ENCODE peak calls at places on chromosomes 7 and 10, in nine cellular contexts. One of them, this sample, is unnamed.

GRCh38 chr7:23863209-23863798 is 153.3 kb downstream of the STK31 start:
- DNase-seq in GM12892: no peak
- DNase-seq in upper lobe of left lung: no peak
- DNase-seq in GM12891: no peak
- DNase-seq in Panc1: peak
- DNase-seq in endothelial cell of umbilical vein: peak
- DNase-seq in suprapubic skin: no peak
- DNase-seq in GM23338: peak
- DNase-seq in HepG2: peak
- DNase-seq in this sample: no peak

GRCh38 chr7:40709077-40709964 is 574.5 kb downstream of the SUGCT start:
- DNase-seq in GM12892: no peak
- DNase-seq in upper lobe of left lung: no peak
- DNase-seq in GM12891: no peak
- DNase-seq in Panc1: no peak
- DNase-seq in endothelial cell of umbilical vein: no peak
- DNase-seq in suprapubic skin: no peak
- DNase-seq in GM23338: no peak
- DNase-seq in HepG2: no peak
- DNase-seq in this sample: no peak

GRCh38 chr10:124286621-124287020 is 132.1 kb downstream of the OAT start:
- DNase-seq in GM12892: no peak
- DNase-seq in upper lobe of left lung: no peak
- DNase-seq in GM12891: no peak
- DNase-seq in Panc1: no peak
- DNase-seq in endothelial cell of umbilical vein: no peak
- DNase-seq in suprapubic skin: peak
- DNase-seq in GM23338: no peak
- DNase-seq in HepG2: no peak
- DNase-seq in this sample: no peak

GRCh38 chr7:34042406-34042805 is 137.1 kb downstream of the BMPER start:
- DNase-seq in GM12892: no peak
- DNase-seq in upper lobe of left lung: no peak
- DNase-seq in GM12891: no peak
- DNase-seq in Panc1: no peak
- DNase-seq in endothelial cell of umbilical vein: no peak
- DNase-seq in suprapubic skin: no peak
- DNase-seq in GM23338: no peak
- DNase-seq in HepG2: no peak
- DNase-seq in this sample: no peak

GRCh38 chr7:108376206-108376605 is 80.0 kb downstream of the NRCAM start:
- DNase-seq in GM12892: no peak
- DNase-seq in upper lobe of left lung: no peak
- DNase-seq in GM12891: no peak
- DNase-seq in Panc1: no peak
- DNase-seq in endothelial cell of umbilical vein: no peak
- DNase-seq in suprapubic skin: no peak
- DNase-seq in GM23338: peak
- DNase-seq in HepG2: no peak
- DNase-seq in this sample: no peak

GRCh38 chr10:46232084-46232483 is 54.7 kb upstream of the ANTXRL start:
- DNase-seq in GM12892: no peak
- DNase-seq in upper lobe of left lung: no peak
- DNase-seq in GM12891: no peak
- DNase-seq in Panc1: no peak
- DNase-seq in endothelial cell of umbilical vein: no peak
- DNase-seq in suprapubic skin: no peak
- DNase-seq in GM23338: no peak
- DNase-seq in HepG2: no peak
- DNase-seq in this sample: peak

GRCh38 chr7:133730360-133730759 is 396.8 kb upstream of the LRGUK start:
- DNase-seq in GM12892: no peak
- DNase-seq in upper lobe of left lung: no peak
- DNase-seq in GM12891: no peak
- DNase-seq in Panc1: no peak
- DNase-seq in endothelial cell of umbilical vein: no peak
- DNase-seq in suprapubic skin: no peak
- DNase-seq in GM23338: no peak
- DNase-seq in HepG2: no peak
- DNase-seq in this sample: no peak

GRCh38 chr7:121273467-121274167 is 55.2 kb upstream of the WNT16 start:
- DNase-seq in GM12892: no peak
- DNase-seq in upper lobe of left lung: no peak
- DNase-seq in GM12891: no peak
- DNase-seq in Panc1: no peak
- DNase-seq in endothelial cell of umbilical vein: no peak
- DNase-seq in suprapubic skin: no peak
- DNase-seq in GM23338: no peak
- DNase-seq in HepG2: no peak
- DNase-seq in this sample: no peak

GRCh38 chr7:156943091-156944041 is 6.1 kb upstream of the NOM1 start:
- DNase-seq in GM12892: no peak
- DNase-seq in upper lobe of left lung: peak
- DNase-seq in GM12891: no peak
- DNase-seq in Panc1: no peak
- DNase-seq in endothelial cell of umbilical vein: no peak
- DNase-seq in suprapubic skin: no peak
- DNase-seq in GM23338: peak
- DNase-seq in HepG2: no peak
- DNase-seq in this sample: no peak

GRCh38 chr7:44581426-44581906 is 565 bp downstream of the TMED4 start:
- DNase-seq in GM12892: peak
- DNase-seq in upper lobe of left lung: no peak
- DNase-seq in GM12891: no peak
- DNase-seq in Panc1: no peak
- DNase-seq in endothelial cell of umbilical vein: no peak
- DNase-seq in suprapubic skin: peak
- DNase-seq in GM23338: peak
- DNase-seq in HepG2: no peak
- DNase-seq in this sample: peak

GRCh38 chr10:110822708-110823291 is 48.9 kb upstream of the PDCD4 start:
- DNase-seq in GM12892: no peak
- DNase-seq in upper lobe of left lung: no peak
- DNase-seq in GM12891: no peak
- DNase-seq in Panc1: no peak
- DNase-seq in endothelial cell of umbilical vein: no peak
- DNase-seq in suprapubic skin: no peak
- DNase-seq in GM23338: peak
- DNase-seq in HepG2: no peak
- DNase-seq in this sample: no peak

GRCh38 chr7:80145780-80146422 is 11.3 kb downstream of the GNAI1 start:
- DNase-seq in GM12892: no peak
- DNase-seq in upper lobe of left lung: no peak
- DNase-seq in GM12891: no peak
- DNase-seq in Panc1: no peak
- DNase-seq in endothelial cell of umbilical vein: peak
- DNase-seq in suprapubic skin: no peak
- DNase-seq in GM23338: no peak
- DNase-seq in HepG2: no peak
- DNase-seq in this sample: no peak

GRCh38 chr7:101134399-101134980 is 7.6 kb downstream of the SERPINE1 start:
- DNase-seq in GM12892: no peak
- DNase-seq in upper lobe of left lung: no peak
- DNase-seq in GM12891: no peak
- DNase-seq in Panc1: no peak
- DNase-seq in endothelial cell of umbilical vein: peak
- DNase-seq in suprapubic skin: no peak
- DNase-seq in GM23338: no peak
- DNase-seq in HepG2: no peak
- DNase-seq in this sample: no peak

GRCh38 chr10:23157239-23157661 is 34.9 kb upstream of the PTF1A start:
- DNase-seq in GM12892: no peak
- DNase-seq in upper lobe of left lung: no peak
- DNase-seq in GM12891: no peak
- DNase-seq in Panc1: no peak
- DNase-seq in endothelial cell of umbilical vein: no peak
- DNase-seq in suprapubic skin: no peak
- DNase-seq in GM23338: no peak
- DNase-seq in HepG2: no peak
- DNase-seq in this sample: no peak

GRCh38 chr7:80719261-80719660 is 80.8 kb downstream of the CD36 start:
- DNase-seq in GM12892: no peak
- DNase-seq in upper lobe of left lung: no peak
- DNase-seq in GM12891: no peak
- DNase-seq in Panc1: no peak
- DNase-seq in endothelial cell of umbilical vein: no peak
- DNase-seq in suprapubic skin: no peak
- DNase-seq in GM23338: no peak
- DNase-seq in HepG2: no peak
- DNase-seq in this sample: no peak

GRCh38 chr7:144997516-144997915 is 161.7 kb upstream of the TPK1 start:
- DNase-seq in GM12892: no peak
- DNase-seq in upper lobe of left lung: no peak
- DNase-seq in GM12891: no peak
- DNase-seq in Panc1: no peak
- DNase-seq in endothelial cell of umbilical vein: no peak
- DNase-seq in suprapubic skin: no peak
- DNase-seq in GM23338: no peak
- DNase-seq in HepG2: no peak
- DNase-seq in this sample: no peak

GRCh38 chr7:70466725-70467364 is 665.1 kb upstream of the GALNT17 start:
- DNase-seq in GM12892: no peak
- DNase-seq in upper lobe of left lung: no peak
- DNase-seq in GM12891: no peak
- DNase-seq in Panc1: no peak
- DNase-seq in endothelial cell of umbilical vein: no peak
- DNase-seq in suprapubic skin: no peak
- DNase-seq in GM23338: no peak
- DNase-seq in HepG2: no peak
- DNase-seq in this sample: no peak

GRCh38 chr10:70191161-70191770 is 21.0 kb upstream of the SAR1A start:
- DNase-seq in GM12892: no peak
- DNase-seq in upper lobe of left lung: no peak
- DNase-seq in GM12891: no peak
- DNase-seq in Panc1: no peak
- DNase-seq in endothelial cell of umbilical vein: no peak
- DNase-seq in suprapubic skin: no peak
- DNase-seq in GM23338: no peak
- DNase-seq in HepG2: no peak
- DNase-seq in this sample: no peak

GRCh38 chr10:70190581-70190980 is 20.3 kb upstream of the SAR1A start:
- DNase-seq in GM12892: no peak
- DNase-seq in upper lobe of left lung: no peak
- DNase-seq in GM12891: no peak
- DNase-seq in Panc1: no peak
- DNase-seq in endothelial cell of umbilical vein: no peak
- DNase-seq in suprapubic skin: no peak
- DNase-seq in GM23338: no peak
- DNase-seq in HepG2: no peak
- DNase-seq in this sample: no peak

GRCh38 chr10:70192325-70192966 is 22.1 kb upstream of the SAR1A start:
- DNase-seq in GM12892: no peak
- DNase-seq in upper lobe of left lung: no peak
- DNase-seq in GM12891: no peak
- DNase-seq in Panc1: no peak
- DNase-seq in endothelial cell of umbilical vein: no peak
- DNase-seq in suprapubic skin: no peak
- DNase-seq in GM23338: no peak
- DNase-seq in HepG2: peak
- DNase-seq in this sample: peak

GRCh38 chr10:70193391-70193844 is 23.1 kb upstream of the SAR1A start:
- DNase-seq in GM12892: no peak
- DNase-seq in upper lobe of left lung: no peak
- DNase-seq in GM12891: no peak
- DNase-seq in Panc1: no peak
- DNase-seq in endothelial cell of umbilical vein: no peak
- DNase-seq in suprapubic skin: no peak
- DNase-seq in GM23338: no peak
- DNase-seq in HepG2: no peak
- DNase-seq in this sample: no peak

GRCh38 chr10:70191906-70192305 is 21.6 kb upstream of the SAR1A start:
- DNase-seq in GM12892: no peak
- DNase-seq in upper lobe of left lung: no peak
- DNase-seq in GM12891: no peak
- DNase-seq in Panc1: no peak
- DNase-seq in endothelial cell of umbilical vein: no peak
- DNase-seq in suprapubic skin: no peak
- DNase-seq in GM23338: no peak
- DNase-seq in HepG2: no peak
- DNase-seq in this sample: no peak
- TF ChIP-seq POLR2AphosphoS5 in GM12892: no peak
- TF ChIP-seq POLR2AphosphoS5 in upper lobe of left lung: no peak
- TF ChIP-seq POLR2AphosphoS5 in GM12891: no peak
- TF ChIP-seq POLR2AphosphoS5 in Panc1: no peak
- TF ChIP-seq POLR2AphosphoS5 in endothelial cell of umbilical vein: no peak
- TF ChIP-seq POLR2AphosphoS5 in suprapubic skin: no peak
- TF ChIP-seq POLR2AphosphoS5 in GM23338: no peak
- TF ChIP-seq POLR2AphosphoS5 in HepG2: no peak
- TF ChIP-seq POLR2AphosphoS5 in this sample: no peak

GRCh38 chr10:109259293-109259692 is 664.0 kb downstream of the XPNPEP1 start:
- DNase-seq in GM12892: no peak
- DNase-seq in upper lobe of left lung: no peak
- DNase-seq in GM12891: no peak
- DNase-seq in Panc1: no peak
- DNase-seq in endothelial cell of umbilical vein: no peak
- DNase-seq in suprapubic skin: no peak
- DNase-seq in GM23338: no peak
- DNase-seq in HepG2: no peak
- DNase-seq in this sample: no peak

GRCh38 chr10:109264004-109264403 is 659.3 kb downstream of the XPNPEP1 start:
- DNase-seq in GM12892: no peak
- DNase-seq in upper lobe of left lung: no peak
- DNase-seq in GM12891: no peak
- DNase-seq in Panc1: no peak
- DNase-seq in endothelial cell of umbilical vein: no peak
- DNase-seq in suprapubic skin: no peak
- DNase-seq in GM23338: no peak
- DNase-seq in HepG2: no peak
- DNase-seq in this sample: no peak

GRCh38 chr10:109261231-109261630 is 662.1 kb downstream of the XPNPEP1 start:
- DNase-seq in GM12892: no peak
- DNase-seq in upper lobe of left lung: no peak
- DNase-seq in GM12891: no peak
- DNase-seq in Panc1: no peak
- DNase-seq in endothelial cell of umbilical vein: no peak
- DNase-seq in suprapubic skin: no peak
- DNase-seq in GM23338: no peak
- DNase-seq in HepG2: no peak
- DNase-seq in this sample: no peak
- TF ChIP-seq POLR2AphosphoS5 in GM12892: no peak
- TF ChIP-seq POLR2AphosphoS5 in upper lobe of left lung: no peak
- TF ChIP-seq POLR2AphosphoS5 in GM12891: no peak
- TF ChIP-seq POLR2AphosphoS5 in Panc1: no peak
- TF ChIP-seq POLR2AphosphoS5 in endothelial cell of umbilical vein: no peak
- TF ChIP-seq POLR2AphosphoS5 in suprapubic skin: no peak
- TF ChIP-seq POLR2AphosphoS5 in GM23338: no peak
- TF ChIP-seq POLR2AphosphoS5 in HepG2: no peak
- TF ChIP-seq POLR2AphosphoS5 in this sample: no peak

GRCh38 chr10:72477463-72477862 is 122.7 kb upstream of the DNAJB12 start:
- DNase-seq in GM12892: no peak
- DNase-seq in upper lobe of left lung: no peak
- DNase-seq in GM12891: no peak
- DNase-seq in Panc1: no peak
- DNase-seq in endothelial cell of umbilical vein: no peak
- DNase-seq in suprapubic skin: no peak
- DNase-seq in GM23338: no peak
- DNase-seq in HepG2: no peak
- DNase-seq in this sample: no peak
- TF ChIP-seq POLR2AphosphoS5 in GM12892: no peak
- TF ChIP-seq POLR2AphosphoS5 in upper lobe of left lung: no peak
- TF ChIP-seq POLR2AphosphoS5 in GM12891: no peak
- TF ChIP-seq POLR2AphosphoS5 in Panc1: no peak
- TF ChIP-seq POLR2AphosphoS5 in endothelial cell of umbilical vein: no peak
- TF ChIP-seq POLR2AphosphoS5 in suprapubic skin: no peak
- TF ChIP-seq POLR2AphosphoS5 in GM23338: no peak
- TF ChIP-seq POLR2AphosphoS5 in HepG2: no peak
- TF ChIP-seq POLR2AphosphoS5 in this sample: no peak

GRCh38 chr7:1086588-1087461 is 1.1 kb upstream of the GPER1 start:
- DNase-seq in GM12892: peak
- DNase-seq in upper lobe of left lung: peak
- DNase-seq in GM12891: peak
- DNase-seq in Panc1: no peak
- DNase-seq in endothelial cell of umbilical vein: peak
- DNase-seq in suprapubic skin: peak
- DNase-seq in GM23338: peak
- DNase-seq in HepG2: peak
- DNase-seq in this sample: peak
- TF ChIP-seq POLR2AphosphoS5 in GM12892: peak
- TF ChIP-seq POLR2AphosphoS5 in upper lobe of left lung: no peak
- TF ChIP-seq POLR2AphosphoS5 in GM12891: no peak
- TF ChIP-seq POLR2AphosphoS5 in Panc1: no peak
- TF ChIP-seq POLR2AphosphoS5 in endothelial cell of umbilical vein: no peak
- TF ChIP-seq POLR2AphosphoS5 in suprapubic skin: no peak
- TF ChIP-seq POLR2AphosphoS5 in GM23338: peak
- TF ChIP-seq POLR2AphosphoS5 in HepG2: peak
- TF ChIP-seq POLR2AphosphoS5 in this sample: no peak

This sample was measured in stomach.